ENCODE peak calls at places on chromosomes 1 and 21, in ten cellular contexts. K is tibial artery, I is transverse colon, M is fibroblast of villous mesenchyme, A is AG10803, Z is sigmoid colon, Q is nephron progenitor cell, S is spleen, J is neural progenitor cell, O is fibroblast of lung. Y is an unnamed sample.

GRCh38 chr1:226322986-226323385 is 14.0 kb upstream of the LIN9 start:
- DNase-seq in K (no peak), I (no peak), M (no peak), A (no peak), Z (no peak), Q (no peak), S (no peak), J (no peak), O (no peak), Y (no peak)

GRCh38 chr1:9061949-9062555 is 7.4 kb downstream of the SLC2A5 start:
- DNase-seq in K (no peak), I (no peak), M (no peak), A (no peak), Z (no peak), Q (no peak), S (no peak), J (no peak), O (peak; percentile 61), Y (peak; percentile 4)

GRCh38 chr1:209584186-209584776 is 767 bp downstream of the CAMK1G start:
- DNase-seq in K (no peak), I (no peak), M (peak; percentile 66), A (peak; percentile 9), Z (no peak), Q (peak; percentile 13), S (no peak), J (peak; percentile 27), O (no peak), Y (no peak)

GRCh38 chr1:55352080-55352800 is 137.1 kb upstream of the USP24 start:
- DNase-seq in K (no peak), I (no peak), M (no peak), A (peak; percentile 71), Z (peak; percentile 83), Q (no peak), S (no peak), J (no peak), O (no peak), Y (no peak)

GRCh38 chr1:167199656-167200055 is 21.0 kb upstream of the POU2F1 start:
- DNase-seq in K (no peak), I (no peak), M (no peak), A (no peak), Z (no peak), Q (no peak), S (no peak), J (no peak), O (no peak), Y (no peak)

GRCh38 chr1:62384276-62385005 is 52.4 kb upstream of the USP1 start:
- DNase-seq in K (no peak), I (no peak), M (peak; percentile 86), A (peak; percentile 95), Z (no peak), Q (no peak), S (no peak), J (no peak), O (peak; percentile 97), Y (no peak)

GRCh38 chr1:36420836-36421317 is 23.2 kb upstream of the LSM10 start:
- DNase-seq in K (peak; percentile 93), I (peak; percentile 93), M (peak; percentile 84), A (peak; percentile 78), Z (peak; percentile 92), Q (peak; percentile 95), S (peak; percentile 96), J (peak; percentile 87), O (peak; percentile 73), Y (no peak)

GRCh38 chr1:26015358-26015757 is 6.2 kb upstream of the EXTL1 start:
- DNase-seq in K (no peak), I (peak; percentile 44), M (peak; percentile 95), A (peak; percentile 79), Z (no peak), Q (no peak), S (peak; percentile 44), J (no peak), O (no peak), Y (no peak)

GRCh38 chr1:84598418-84598817 is 24.2 kb upstream of the CTBS start:
- DNase-seq in K (no peak), I (no peak), M (peak; percentile 73), A (no peak), Z (no peak), Q (no peak), S (no peak), J (no peak), O (peak; percentile 81), Y (no peak)

GRCh38 chr1:15326691-15327530 is 79.9 kb downstream of the FHAD1 start:
- DNase-seq in K (no peak), I (no peak), M (peak; percentile 79), A (peak; percentile 99), Z (no peak), Q (peak; percentile 41), S (peak; percentile 58), J (peak; percentile 89), O (peak; percentile 86), Y (no peak)

GRCh38 chr1:157540160-157540748 is 12.1 kb downstream of the FCRL5 start:
- DNase-seq in K (no peak), I (no peak), M (no peak), A (no peak), Z (no peak), Q (no peak), S (no peak), J (no peak), O (no peak), Y (no peak)

GRCh38 chr1:226574591-226575435 is 26.2 kb downstream of the STUM start:
- DNase-seq in K (peak; percentile 66), I (no peak), M (no peak), A (no peak), Z (peak; percentile 66), Q (no peak), S (peak; percentile 55), J (no peak), O (no peak), Y (no peak)

GRCh38 chr21:21196848-21197247 is 198.6 kb downstream of the NCAM2 start:
- DNase-seq in K (no peak), I (no peak), M (no peak), A (no peak), Z (no peak), Q (no peak), S (no peak), J (no peak), O (no peak), Y (no peak)

GRCh38 chr1:25668931-25669573 is 52.5 kb downstream of the MAN1C1 start:
- DNase-seq in K (no peak), I (no peak), M (no peak), A (no peak), Z (no peak), Q (no peak), S (peak; percentile 51), J (no peak), O (no peak), Y (no peak)

GRCh38 chr1:163365186-163365585 is 43.4 kb downstream of the NUF2 start:
- DNase-seq in K (no peak), I (no peak), M (no peak), A (no peak), Z (no peak), Q (no peak), S (no peak), J (no peak), O (no peak), Y (no peak)
- TF ChIP-seq CTCF in K (no peak), I (no peak), M (no peak), A (no peak), Z (no peak), Q (no peak), S (no peak), J (no peak), O (no peak), Y (no peak)

DNA sequence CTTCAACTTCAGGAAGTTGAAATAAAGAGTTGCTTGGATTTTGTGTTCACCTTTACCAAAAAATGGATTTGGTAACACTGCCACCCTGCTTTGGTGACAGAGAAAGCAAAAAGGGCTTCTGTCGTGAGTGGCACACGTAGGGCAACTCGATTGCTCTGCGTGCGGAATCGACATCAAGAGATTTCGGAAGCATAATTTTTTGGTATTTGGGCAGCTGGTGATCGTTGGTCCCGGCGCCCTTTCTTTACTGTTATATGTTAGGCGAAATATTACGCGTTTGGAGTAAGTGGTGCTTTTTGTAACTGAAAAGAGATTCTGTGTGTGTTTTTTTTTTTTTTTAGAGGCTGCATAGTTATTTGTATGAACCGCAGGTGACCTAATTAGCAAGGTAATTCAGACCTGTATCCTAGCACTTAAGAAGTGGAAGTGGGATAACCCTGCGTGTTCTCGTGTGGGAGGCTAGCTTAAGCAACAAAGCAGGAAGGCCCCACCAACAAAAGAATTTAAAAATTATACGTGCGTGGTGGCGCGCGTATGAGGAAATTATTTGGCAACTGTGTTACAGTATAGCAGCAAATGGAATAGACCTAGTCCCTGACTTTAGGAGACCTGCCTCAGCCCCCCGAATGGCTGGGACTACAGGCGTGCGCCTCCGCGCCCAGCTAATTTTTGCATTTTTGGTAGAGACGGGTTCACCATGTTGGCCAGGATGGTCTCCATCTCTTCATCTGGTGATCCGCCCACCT is at the start of gene RNU11:
- DNase-seq in K (peak; percentile 92), I (peak; percentile 94), M (peak; percentile 98), A (peak; percentile 97), Z (peak; percentile 95), Q (peak; percentile 70), S (peak; percentile 92), J (peak; percentile 89), O (peak; percentile 99), Y (no peak)
- TF ChIP-seq CTCF in K (no peak), I (peak; percentile 38), M (no peak), A (peak; percentile 14), Z (no peak), Q (no peak), S (no peak), J (no peak), O (no peak), Y (peak; percentile 54)

DNA sequence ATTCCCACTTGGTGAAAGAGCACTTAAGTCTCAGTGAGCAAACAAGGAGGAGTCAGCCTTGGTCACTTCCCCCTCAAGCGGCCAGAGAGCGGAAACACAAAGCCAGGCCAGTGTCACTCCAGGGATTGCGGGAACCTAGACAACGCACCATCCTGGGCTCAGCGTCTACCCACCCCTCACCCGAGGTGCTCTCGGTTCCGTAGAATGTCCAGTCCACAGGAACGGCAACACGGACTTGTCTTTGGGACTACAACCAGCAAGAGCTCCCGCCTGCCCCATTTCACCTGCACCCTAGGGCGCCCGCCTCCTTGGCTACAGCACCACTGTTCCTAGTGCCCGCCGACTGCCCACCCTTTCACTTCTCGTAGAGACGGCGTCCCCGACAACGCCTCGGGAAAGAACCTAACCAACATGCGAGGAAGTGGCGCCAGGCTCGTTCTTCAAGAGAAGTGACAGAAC is 511 bp downstream of the GDAP2 start:
- DNase-seq in K (peak; percentile 74), I (peak; percentile 67), M (peak; percentile 62), A (peak; percentile 56), Z (peak; percentile 73), Q (peak; percentile 60), S (no peak), J (peak; percentile 82), O (peak; percentile 61), Y (peak; percentile 90)
- TF ChIP-seq CTCF in K (no peak), I (no peak), M (peak; percentile 32), A (peak; percentile 50), Z (no peak), Q (no peak), S (no peak), J (peak; percentile 32), O (no peak), Y (peak; percentile 67)

DNA sequence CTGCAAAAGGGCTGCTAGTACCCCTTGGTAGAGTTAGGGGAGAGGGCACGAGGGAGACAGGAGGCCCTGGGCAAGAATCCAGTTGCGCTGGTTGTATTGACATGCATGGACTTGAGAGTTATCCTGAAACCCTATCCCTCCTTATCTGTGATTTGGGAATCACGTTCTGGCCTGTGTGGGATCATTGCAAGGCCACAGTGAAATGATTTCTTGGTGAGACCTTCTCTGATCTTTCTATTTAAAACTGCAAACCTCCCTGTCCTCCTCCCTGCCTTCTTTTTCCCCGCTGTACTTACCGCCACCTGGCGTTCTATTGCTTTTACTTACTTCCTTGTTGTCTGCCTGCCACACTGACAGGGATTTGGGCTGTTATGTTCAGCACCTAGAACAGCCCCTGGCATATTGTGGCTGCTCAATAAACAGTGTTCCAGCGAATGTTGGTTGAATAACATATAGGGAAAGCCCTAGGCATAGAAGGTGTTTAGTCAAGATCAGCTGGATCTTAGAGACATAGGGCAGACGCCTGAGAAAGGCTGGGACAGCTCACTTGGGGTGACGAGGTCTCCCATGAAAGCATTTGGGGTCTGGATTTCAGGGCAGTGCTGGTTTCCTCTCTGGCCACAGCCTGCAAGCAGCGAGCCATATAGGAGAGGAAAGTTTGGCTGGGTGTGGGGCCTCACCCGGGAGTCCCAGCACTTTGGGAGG is 25.6 kb downstream of the ALPL start:
- DNase-seq in K (no peak), I (peak; percentile 46), M (peak; percentile 68), A (peak; percentile 58), Z (no peak), Q (peak; percentile 41), S (no peak), J (peak; percentile 77), O (peak; percentile 57), Y (no peak)
- TF ChIP-seq CTCF in K (no peak), I (peak; percentile 50), M (peak; percentile 62), A (peak; percentile 51), Z (no peak), Q (peak; percentile 48), S (peak; percentile 54), J (peak; percentile 70), O (peak; percentile 16), Y (peak; percentile 81)